ENCODE peak calls at places on chromosomes 5 and 9, in nine cellular contexts. S is left lung, M is GM23248, P is AG04450, F is WERI-Rb-1, V is ovary, A is PC-3, O is heart left ventricle, R is mammary epithelial cell. B is an unnamed sample.

GRCh38 chr9:8899541-8899940 is 1100.0 kb upstream of the DMAC1 start:
- DNase-seq in S (no peak), M (no peak), P (no peak), F (no peak), V (no peak), A (no peak), O (no peak), R (no peak), B (no peak)

GRCh38 chr5:81850494-81850893 is 99.6 kb upstream of the SSBP2 start:
- DNase-seq in S (no peak), M (peak), P (no peak), F (no peak), V (no peak), A (no peak), O (peak), R (no peak), B (no peak)

GRCh38 chr5:69001605-69002004 is 92.2 kb upstream of the SLC30A5 start:
- DNase-seq in S (no peak), M (no peak), P (no peak), F (no peak), V (no peak), A (no peak), O (no peak), R (no peak), B (no peak)

GRCh38 chr5:179258001-179258921 is 87.0 kb downstream of the ADAMTS2 start:
- DNase-seq in S (peak), M (no peak), P (no peak), F (no peak), V (peak), A (no peak), O (no peak), R (no peak), B (no peak)

GRCh38 chr5:96079075-96079474 is 117.4 kb upstream of the ELL2 start:
- DNase-seq in S (no peak), M (peak), P (peak), F (no peak), V (no peak), A (peak), O (no peak), R (peak), B (no peak)

GRCh38 chr5:181215997-181216982 is 6.8 kb upstream of the TRIM41 start:
- DNase-seq in S (no peak), M (no peak), P (no peak), F (no peak), V (no peak), A (peak), O (no peak), R (peak), B (no peak)

GRCh38 chr5:142342128-142342981 is 17.5 kb upstream of the SPRY4 start:
- DNase-seq in S (no peak), M (peak), P (no peak), F (no peak), V (no peak), A (peak), O (no peak), R (no peak), B (no peak)

GRCh38 chr9:2662496-2662895 is 40.9 kb downstream of the VLDLR start:
- DNase-seq in S (no peak), M (no peak), P (no peak), F (peak), V (no peak), A (peak), O (no peak), R (no peak), B (no peak)

GRCh38 chr9:95057121-95057520 is 260.4 kb downstream of the FANCC start:
- DNase-seq in S (no peak), M (no peak), P (peak), F (no peak), V (no peak), A (no peak), O (no peak), R (no peak), B (no peak)

GRCh38 chr5:35954175-35954574 is 15.8 kb upstream of the CAPSL start:
- DNase-seq in S (peak), M (no peak), P (no peak), F (no peak), V (no peak), A (no peak), O (no peak), R (no peak), B (no peak)

GRCh38 chr5:1089621-1090040 is 22.2 kb downstream of the SLC12A7 start:
- DNase-seq in S (no peak), M (no peak), P (no peak), F (no peak), V (no peak), A (no peak), O (no peak), R (no peak), B (no peak)

GRCh38 chr9:14466828-14467227 is 152.9 kb upstream of the NFIB start:
- DNase-seq in S (no peak), M (no peak), P (no peak), F (no peak), V (no peak), A (no peak), O (no peak), R (no peak), B (no peak)

GRCh38 chr9:87545858-87546257 is 48.2 kb downstream of the DAPK1 start:
- DNase-seq in S (no peak), M (peak), P (no peak), F (no peak), V (no peak), A (no peak), O (no peak), R (peak), B (no peak)

GRCh38 chr5:140868721-140869554 is at the start of gene PCDHA11:
- DNase-seq in S (no peak), M (peak), P (no peak), F (peak), V (no peak), A (no peak), O (no peak), R (no peak), B (no peak)

GRCh38 chr9:37324261-37324683 is 98.2 kb upstream of the GRHPR start:
- DNase-seq in S (peak), M (no peak), P (no peak), F (peak), V (no peak), A (no peak), O (no peak), R (no peak), B (no peak)

GRCh38 chr5:63409737-63410136 is 552.5 kb downstream of the HTR1A start:
- DNase-seq in S (no peak), M (no peak), P (no peak), F (no peak), V (no peak), A (no peak), O (no peak), R (no peak), B (no peak)

GRCh38 chr9:6975198-6975597 is 217.4 kb downstream of the KDM4C start:
- DNase-seq in S (no peak), M (no peak), P (no peak), F (no peak), V (no peak), A (no peak), O (no peak), R (no peak), B (no peak)

GRCh38 chr9:114364123-114364522 is 23.7 kb downstream of the AKNA start:
- DNase-seq in S (no peak), M (peak), P (peak), F (no peak), V (no peak), A (peak), O (no peak), R (peak), B (no peak)

GRCh38 chr5:83313431-83313830 is 158.1 kb upstream of the VCAN start:
- DNase-seq in S (no peak), M (peak), P (no peak), F (no peak), V (no peak), A (no peak), O (no peak), R (no peak), B (no peak)

DNA sequence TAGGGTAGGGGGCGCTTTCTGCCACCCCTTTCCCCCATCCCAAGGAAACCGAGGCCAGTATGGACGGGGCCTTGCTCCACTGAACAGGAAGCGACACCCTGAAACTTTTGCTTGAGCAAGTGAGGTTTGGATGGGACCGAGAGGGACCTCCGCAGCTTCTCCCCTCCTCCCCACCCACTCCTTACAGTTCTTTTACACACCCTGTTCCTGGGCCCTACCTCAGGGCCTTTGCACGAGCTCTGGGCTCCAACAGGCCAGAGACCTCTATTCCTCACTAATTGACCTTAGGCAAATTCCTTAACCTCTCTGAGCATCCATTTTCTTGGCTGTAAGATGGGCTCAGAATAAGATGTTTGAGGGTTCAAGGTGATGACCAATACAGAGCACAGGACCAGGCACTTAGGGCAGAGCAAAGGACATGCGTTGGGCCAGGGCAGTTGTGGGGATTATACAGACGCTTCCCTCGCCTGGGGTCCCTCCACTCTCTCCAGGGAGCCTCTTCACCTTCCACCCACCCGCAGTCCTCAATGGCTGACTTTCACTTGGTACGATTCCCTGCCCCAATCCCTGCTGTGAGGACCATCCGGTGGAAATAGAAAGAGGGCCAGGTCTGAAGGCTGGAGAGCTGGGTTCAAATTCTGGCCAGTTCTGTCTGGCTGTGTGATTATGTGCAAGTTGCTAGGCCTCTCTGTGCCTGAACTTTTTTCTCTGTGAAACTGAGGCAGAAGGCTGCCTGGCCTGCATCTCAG is 206.3 kb upstream of the IER5L start:
- DNase-seq in S (peak), M (no peak), P (no peak), F (no peak), V (no peak), A (no peak), O (no peak), R (no peak), B (no peak)
- H3K4me3 ChIP-seq in S (no peak), M (peak), P (no peak), F (peak), V (peak), A (peak), O (peak), R (peak), B (no peak)

DNA sequence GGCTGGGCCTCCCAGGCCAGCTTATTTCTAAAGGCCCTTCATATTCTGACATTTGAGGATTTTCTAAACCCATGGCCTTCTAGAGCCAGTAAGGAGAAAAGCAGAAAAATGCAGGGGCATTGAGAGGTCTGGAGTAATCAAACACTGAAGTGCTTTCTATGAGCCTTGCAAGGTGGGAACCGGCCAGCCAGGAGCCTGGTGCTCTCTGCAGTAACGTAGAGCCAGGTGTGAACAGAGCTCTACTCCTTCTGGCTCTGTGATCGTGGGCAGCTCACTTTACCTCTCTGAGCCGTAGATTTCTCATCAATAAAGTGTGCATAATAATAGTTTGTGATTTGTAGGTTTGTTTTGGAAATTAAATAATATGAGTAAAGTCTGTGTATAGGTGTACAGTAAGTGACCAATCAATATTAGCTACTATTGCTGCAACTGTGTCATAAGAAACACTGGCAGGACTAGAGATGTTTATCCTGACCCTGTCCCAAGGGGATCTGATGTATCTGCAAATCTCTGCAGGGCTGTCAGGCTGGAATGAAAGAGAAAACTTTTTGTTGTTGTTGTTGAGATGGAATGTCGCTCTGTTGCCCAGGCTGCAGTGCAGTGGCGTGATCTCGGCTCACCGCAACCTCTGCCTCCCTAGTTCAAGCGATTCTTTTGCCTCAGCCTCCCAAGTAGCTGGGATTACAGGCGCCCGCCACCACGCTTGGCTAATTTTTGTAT is 2.7 kb downstream of the SYNPO start:
- DNase-seq in S (no peak), M (no peak), P (no peak), F (no peak), V (no peak), A (no peak), O (no peak), R (no peak), B (no peak)
- H3K4me3 ChIP-seq in S (no peak), M (peak), P (peak), F (no peak), V (no peak), A (peak), O (peak), R (no peak), B (no peak)

DNA sequence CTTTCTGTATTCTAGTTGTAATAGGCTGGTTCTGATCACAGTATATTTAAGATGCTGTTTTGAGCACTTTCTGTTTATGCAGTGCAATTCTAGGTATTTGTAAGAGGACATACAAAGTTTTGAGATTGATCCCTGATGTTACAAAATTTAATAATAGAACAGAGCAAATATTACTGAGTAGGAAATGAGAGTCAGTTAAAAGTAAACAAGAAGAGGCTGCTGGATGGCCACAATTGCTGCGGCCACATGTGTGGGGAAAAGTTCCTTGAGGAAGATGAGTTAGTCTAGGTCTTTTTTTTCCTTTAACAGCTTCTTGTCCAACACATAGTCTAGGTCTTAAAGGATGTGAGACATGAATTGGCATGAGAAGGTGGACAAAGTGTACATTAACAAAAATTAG is 11.3 kb downstream of the EHMT1 start:
- DNase-seq in S (no peak), M (no peak), P (no peak), F (no peak), V (peak), A (no peak), O (no peak), R (no peak), B (no peak)
- H3K4me3 ChIP-seq in S (no peak), M (no peak), P (no peak), F (no peak), V (no peak), A (no peak), O (no peak), R (no peak), B (peak)

GRCh38 chr5:160420331-160420610 is 1.4 kb upstream of the PTTG1 start:
- DNase-seq in S (no peak), M (no peak), P (no peak), F (no peak), V (no peak), A (no peak), O (no peak), R (no peak), B (no peak)
- H3K4me3 ChIP-seq in S (no peak), M (no peak), P (no peak), F (no peak), V (no peak), A (no peak), O (no peak), R (no peak), B (no peak)

GRCh38 chr9:71758785-71759184 is 9.5 kb downstream of the CEMIP2 start:
- DNase-seq in S (no peak), M (no peak), P (no peak), F (no peak), V (no peak), A (peak), O (no peak), R (peak), B (peak)
- H3K4me3 ChIP-seq in S (no peak), M (no peak), P (no peak), F (no peak), V (no peak), A (peak), O (no peak), R (no peak), B (peak)

GRCh38 chr5:159061186-159061796 is 38.4 kb downstream of the EBF1 start:
- DNase-seq in S (peak), M (peak), P (no peak), F (peak), V (peak), A (no peak), O (peak), R (no peak), B (no peak)
- H3K4me3 ChIP-seq in S (no peak), M (peak), P (peak), F (peak), V (peak), A (no peak), O (peak), R (no peak), B (no peak)

GRCh38 chr9:4827224-4827623 is 34.5 kb downstream of the RCL1 start:
- DNase-seq in S (no peak), M (no peak), P (no peak), F (no peak), V (no peak), A (no peak), O (no peak), R (no peak), B (no peak)

GRCh38 chr9:4828776-4829175 is 36.0 kb downstream of the RCL1 start:
- DNase-seq in S (no peak), M (peak), P (no peak), F (peak), V (no peak), A (peak), O (no peak), R (no peak), B (peak)

GRCh38 chr9:4830699-4831098 is 38.0 kb downstream of the RCL1 start:
- DNase-seq in S (no peak), M (no peak), P (no peak), F (no peak), V (no peak), A (no peak), O (no peak), R (no peak), B (no peak)

GRCh38 chr9:4829956-4830355 is 37.2 kb downstream of the RCL1 start:
- DNase-seq in S (no peak), M (peak), P (no peak), F (no peak), V (no peak), A (peak), O (no peak), R (no peak), B (no peak)

DNA sequence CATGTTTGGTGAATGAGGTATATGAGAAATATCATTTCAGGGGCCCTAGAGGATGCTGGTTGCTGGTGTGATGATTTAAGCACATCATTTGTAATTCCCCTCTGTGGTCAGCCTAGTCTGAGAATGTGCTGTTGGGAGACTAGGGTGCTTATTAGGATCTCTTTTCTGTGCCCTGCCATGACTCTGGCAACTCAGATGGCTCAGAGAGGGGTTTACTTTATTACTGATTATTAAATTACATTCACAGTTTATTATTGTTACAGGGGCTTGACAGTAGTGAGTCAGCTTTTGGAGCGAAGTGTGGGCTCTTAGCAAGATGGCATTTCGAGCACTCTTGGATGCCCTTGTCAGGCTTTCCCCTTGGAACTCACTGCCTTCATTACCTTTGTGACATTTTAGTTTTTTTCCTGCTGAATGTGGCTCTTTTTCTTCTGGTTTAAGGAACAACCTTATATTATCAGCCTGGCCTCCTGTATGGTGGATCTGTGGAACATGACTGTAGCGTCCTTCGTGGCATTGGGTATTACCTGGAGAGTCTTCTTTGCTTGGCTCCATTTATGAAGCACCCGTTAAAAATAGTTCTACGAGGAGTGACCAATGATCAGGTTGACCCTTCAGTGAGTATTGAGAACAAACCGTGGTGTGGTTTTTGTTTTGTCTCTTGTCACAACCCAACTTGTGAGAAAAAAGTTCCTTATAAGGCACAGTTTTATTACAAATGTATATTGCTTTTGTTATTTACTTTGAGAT is 33.8 kb downstream of the RCL1 start:
- DNase-seq in S (no peak), M (no peak), P (no peak), F (no peak), V (no peak), A (no peak), O (no peak), R (no peak), B (no peak)
- H3K4me3 ChIP-seq in S (no peak), M (no peak), P (no peak), F (no peak), V (no peak), A (no peak), O (no peak), R (no peak), B (no peak)